ENCODE peak calls at places on chromosomes 13 and 19, in six cellular contexts. X, T, P, Y, M and I are unnamed samples.

GRCh38 chr19:19064098-19064722 is 416 bp downstream of the SLC25A42 start:
- DNase-seq in M (no peak), T (no peak), P (no peak), X (no peak), Y (no peak), I (no peak)

GRCh38 chr19:35348909-35349611 is 1.4 kb downstream of the FFAR1 start:
- DNase-seq in X (peak), T (no peak), M (no peak), P (no peak), Y (no peak), I (no peak)

GRCh38 chr13:60318186-60318585 is 78.8 kb upstream of the TDRD3 start:
- DNase-seq in M (no peak), T (no peak), Y (no peak), P (no peak), X (no peak), I (no peak)

GRCh38 chr13:44116562-44117315 is 237.0 kb downstream of the LACC1 start:
- DNase-seq in P (no peak), T (no peak), M (no peak), X (no peak), Y (peak), I (no peak)

GRCh38 chr13:106691861-106692260 is 123.9 kb upstream of the ARGLU1 start:
- DNase-seq in P (no peak), Y (no peak), T (no peak), M (no peak), X (no peak), I (no peak)

GRCh38 chr13:113548778-113549621 is 35.6 kb upstream of the TFDP1 start:
- DNase-seq in M (no peak), P (no peak), Y (no peak), T (no peak), X (no peak), I (no peak)

GRCh38 chr13:33722216-33722900 is 95.6 kb upstream of the RFC3 start:
- DNase-seq in P (no peak), T (no peak), M (no peak), X (no peak), Y (peak), I (no peak)

GRCh38 chr13:52980695-52981094 is 47.9 kb upstream of the OLFM4 start:
- DNase-seq in M (no peak), X (no peak), Y (no peak), T (no peak), P (no peak), I (no peak)

GRCh38 chr19:29841559-29842367 is 30.0 kb downstream of the CCNE1 start:
- DNase-seq in P (no peak), T (no peak), X (peak), M (no peak), Y (peak), I (no peak)

GRCh38 chr19:45779231-45780145 is 2.8 kb downstream of the DMPK start:
- DNase-seq in M (peak), X (peak), Y (peak), P (peak), T (no peak), I (peak)

GRCh38 chr13:20702945-20703784 is at the start of gene IL17D:
- DNase-seq in T (no peak), Y (peak), P (peak), X (peak), M (peak), I (peak)